ENCODE peak calls at places on chromosomes 16 and 17, in four cellular contexts. One of them, this sample, is unnamed.

GRCh38 chr17:48555616-48556533 is 11.0 kb upstream of the HOXB2 start:
- DNase-seq in SK-N-SH: no peak
- DNase-seq in H1: no peak
- DNase-seq in K562: peak
- DNase-seq in this sample: no peak

GRCh38 chr17:65205655-65206054 is 68.5 kb downstream of the RGS9 start:
- DNase-seq in SK-N-SH: no peak
- DNase-seq in H1: no peak
- DNase-seq in K562: no peak
- DNase-seq in this sample: no peak

GRCh38 chr17:65163990-65164495 is 26.9 kb downstream of the RGS9 start:
- DNase-seq in SK-N-SH: no peak
- DNase-seq in H1: no peak
- DNase-seq in K562: peak
- DNase-seq in this sample: no peak

GRCh38 chr16:138049-138417 is 440 bp downstream of the NPRL3 start:
- DNase-seq in SK-N-SH: peak
- DNase-seq in H1: no peak
- DNase-seq in K562: peak
- DNase-seq in this sample: peak

GRCh38 chr17:74043976-74044375 is 159.5 kb upstream of the RPL38 start:
- DNase-seq in SK-N-SH: no peak
- DNase-seq in H1: no peak
- DNase-seq in K562: no peak
- DNase-seq in this sample: no peak

GRCh38 chr16:87303431-87303930 is 13.7 kb downstream of the C16orf95 start:
- DNase-seq in SK-N-SH: no peak
- DNase-seq in H1: no peak
- DNase-seq in K562: peak
- DNase-seq in this sample: no peak

GRCh38 chr17:61833536-61834203 is 29.7 kb downstream of the BRIP1 start:
- DNase-seq in SK-N-SH: no peak
- DNase-seq in H1: no peak
- DNase-seq in K562: no peak
- DNase-seq in this sample: no peak

GRCh38 chr17:57849163-57849873 is 526 bp downstream of the MRPS23 start:
- DNase-seq in SK-N-SH: peak
- DNase-seq in H1: no peak
- DNase-seq in K562: no peak
- DNase-seq in this sample: no peak

GRCh38 chr17:42431758-42432161 is 8.7 kb upstream of the CAVIN1 start:
- DNase-seq in SK-N-SH: no peak
- DNase-seq in H1: no peak
- DNase-seq in K562: no peak
- DNase-seq in this sample: no peak

GRCh38 chr17:81295678-81296381 is 723 bp upstream of the SLC38A10 start:
- DNase-seq in SK-N-SH: peak
- DNase-seq in H1: peak
- DNase-seq in K562: no peak
- DNase-seq in this sample: peak
- TF ChIP-seq TEAD4 in SK-N-SH: no peak
- TF ChIP-seq TEAD4 in H1: no peak
- TF ChIP-seq TEAD4 in K562: no peak
- TF ChIP-seq TEAD4 in this sample: no peak

GRCh38 chr16:12086861-12087260 is 110.3 kb downstream of the SNX29 start:
- DNase-seq in SK-N-SH: no peak
- DNase-seq in H1: no peak
- DNase-seq in K562: no peak
- DNase-seq in this sample: no peak

GRCh38 chr16:12087901-12088364 is 111.4 kb downstream of the SNX29 start:
- DNase-seq in SK-N-SH: peak
- DNase-seq in H1: no peak
- DNase-seq in K562: no peak
- DNase-seq in this sample: no peak

GRCh38 chr16:12091569-12092346 is 115.2 kb downstream of the SNX29 start:
- DNase-seq in SK-N-SH: no peak
- DNase-seq in H1: no peak
- DNase-seq in K562: no peak
- DNase-seq in this sample: no peak

GRCh38 chr16:12090162-12090552 is 113.6 kb downstream of the SNX29 start:
- DNase-seq in SK-N-SH: no peak
- DNase-seq in H1: no peak
- DNase-seq in K562: no peak
- DNase-seq in this sample: peak

GRCh38 chr16:12089492-12090161 is 113.1 kb downstream of the SNX29 start:
- DNase-seq in SK-N-SH: no peak
- DNase-seq in H1: no peak
- DNase-seq in K562: peak
- DNase-seq in this sample: peak
- TF ChIP-seq TEAD4 in SK-N-SH: no peak
- TF ChIP-seq TEAD4 in H1: no peak
- TF ChIP-seq TEAD4 in K562: no peak
- TF ChIP-seq TEAD4 in this sample: no peak

GRCh38 chr16:4641306-4641687 is 16.7 kb downstream of the MGRN1 start:
- DNase-seq in SK-N-SH: no peak
- DNase-seq in H1: no peak
- DNase-seq in K562: no peak
- DNase-seq in this sample: no peak

GRCh38 chr16:4640572-4641305 is 16.1 kb downstream of the MGRN1 start:
- DNase-seq in SK-N-SH: no peak
- DNase-seq in H1: no peak
- DNase-seq in K562: no peak
- DNase-seq in this sample: no peak

GRCh38 chr16:4641876-4642275 is 17.2 kb downstream of the MGRN1 start:
- DNase-seq in SK-N-SH: no peak
- DNase-seq in H1: no peak
- DNase-seq in K562: no peak
- DNase-seq in this sample: no peak

GRCh38 chr16:4637501-4638166 is 13.0 kb downstream of the MGRN1 start:
- DNase-seq in SK-N-SH: no peak
- DNase-seq in H1: no peak
- DNase-seq in K562: no peak
- DNase-seq in this sample: no peak

GRCh38 chr16:4639899-4640509 is 15.4 kb downstream of the MGRN1 start:
- DNase-seq in SK-N-SH: no peak
- DNase-seq in H1: no peak
- DNase-seq in K562: no peak
- DNase-seq in this sample: no peak
- TF ChIP-seq TEAD4 in SK-N-SH: no peak
- TF ChIP-seq TEAD4 in H1: no peak
- TF ChIP-seq TEAD4 in K562: no peak
- TF ChIP-seq TEAD4 in this sample: no peak

GRCh38 chr17:7094661-7095064 is 14.6 kb upstream of the CLEC10A start:
- DNase-seq in SK-N-SH: no peak
- DNase-seq in H1: no peak
- DNase-seq in K562: no peak
- DNase-seq in this sample: no peak

GRCh38 chr17:7097940-7098339 is 16.7 kb downstream of the ASGR2 start:
- DNase-seq in SK-N-SH: no peak
- DNase-seq in H1: no peak
- DNase-seq in K562: no peak
- DNase-seq in this sample: no peak

GRCh38 chr17:7101531-7101930 is 13.1 kb downstream of the ASGR2 start:
- DNase-seq in SK-N-SH: no peak
- DNase-seq in H1: no peak
- DNase-seq in K562: no peak
- DNase-seq in this sample: no peak

GRCh38 chr17:7098802-7099459 is 15.7 kb downstream of the ASGR2 start:
- DNase-seq in SK-N-SH: no peak
- DNase-seq in H1: no peak
- DNase-seq in K562: no peak
- DNase-seq in this sample: no peak

GRCh38 chr17:7095642-7096041 is 15.6 kb upstream of the CLEC10A start:
- DNase-seq in SK-N-SH: no peak
- DNase-seq in H1: no peak
- DNase-seq in K562: no peak
- DNase-seq in this sample: no peak
- TF ChIP-seq TEAD4 in SK-N-SH: no peak
- TF ChIP-seq TEAD4 in H1: no peak
- TF ChIP-seq TEAD4 in K562: no peak
- TF ChIP-seq TEAD4 in this sample: no peak